ENCODE peak calls at places on chromosome 21, in nine cellular contexts. One of them, this sample, is unnamed.
A peak's percentile ranks its signal among the peaks of the same experiment; 100 is the strongest.

GRCh38 chr21:36773111-36773510 is 74.2 kb downstream of the SIM2 start:
- DNase-seq in brain microvascular endothelial cell: peak; percentile 41
- DNase-seq in Panc1: no peak
- DNase-seq in AG09309: peak; percentile 47
- DNase-seq in endothelial cell of umbilical vein: peak; percentile 26
- DNase-seq in stomach: peak; percentile 96
- DNase-seq in esophagus squamous epithelium: no peak
- DNase-seq in left lung: peak; percentile 69
- DNase-seq in left ventricle myocardium inferior: peak; percentile 86
- DNase-seq in this sample: peak; percentile 40

GRCh38 chr21:40176732-40177131 is 309.5 kb downstream of the PCP4 start:
- DNase-seq in left ventricle myocardium inferior: no peak
- DNase-seq in brain microvascular endothelial cell: no peak
- DNase-seq in endothelial cell of umbilical vein: no peak
- DNase-seq in left lung: no peak
- DNase-seq in esophagus squamous epithelium: no peak
- DNase-seq in AG09309: no peak
- DNase-seq in Panc1: no peak
- DNase-seq in stomach: no peak
- DNase-seq in this sample: no peak

GRCh38 chr21:41079159-41079558 is 88.8 kb upstream of the BACE2 start:
- DNase-seq in endothelial cell of umbilical vein: no peak
- DNase-seq in stomach: no peak
- DNase-seq in brain microvascular endothelial cell: no peak
- DNase-seq in AG09309: no peak
- DNase-seq in esophagus squamous epithelium: no peak
- DNase-seq in Panc1: no peak
- DNase-seq in left lung: no peak
- DNase-seq in left ventricle myocardium inferior: no peak
- DNase-seq in this sample: no peak

GRCh38 chr21:36400719-36401118 is 15.5 kb downstream of the CHAF1B start:
- DNase-seq in endothelial cell of umbilical vein: no peak
- DNase-seq in left ventricle myocardium inferior: no peak
- DNase-seq in stomach: no peak
- DNase-seq in esophagus squamous epithelium: no peak
- DNase-seq in brain microvascular endothelial cell: no peak
- DNase-seq in Panc1: no peak
- DNase-seq in left lung: no peak
- DNase-seq in AG09309: no peak
- DNase-seq in this sample: no peak

GRCh38 chr21:42570841-42571387 is 57.3 kb downstream of the SLC37A1 start:
- DNase-seq in left ventricle myocardium inferior: no peak
- DNase-seq in stomach: peak; percentile 30
- DNase-seq in endothelial cell of umbilical vein: no peak
- DNase-seq in AG09309: no peak
- DNase-seq in esophagus squamous epithelium: no peak
- DNase-seq in left lung: peak; percentile 32
- DNase-seq in Panc1: no peak
- DNase-seq in brain microvascular endothelial cell: no peak
- DNase-seq in this sample: no peak

GRCh38 chr21:24941316-24942185 is 665.7 kb downstream of the MRPL39 start:
- DNase-seq in endothelial cell of umbilical vein: no peak
- DNase-seq in brain microvascular endothelial cell: no peak
- DNase-seq in left lung: no peak
- DNase-seq in left ventricle myocardium inferior: no peak
- DNase-seq in esophagus squamous epithelium: no peak
- DNase-seq in stomach: peak; percentile 55
- DNase-seq in AG09309: no peak
- DNase-seq in Panc1: no peak
- DNase-seq in this sample: no peak

GRCh38 chr21:43775795-43776430 is at the start of gene CSTB:
- DNase-seq in esophagus squamous epithelium: no peak
- DNase-seq in stomach: peak; percentile 80
- DNase-seq in left ventricle myocardium inferior: peak; percentile 88
- DNase-seq in left lung: peak; percentile 88
- DNase-seq in brain microvascular endothelial cell: no peak
- DNase-seq in Panc1: no peak
- DNase-seq in endothelial cell of umbilical vein: peak; percentile 68
- DNase-seq in AG09309: no peak
- DNase-seq in this sample: peak; percentile 86

GRCh38 chr21:22791986-22792560 is 1793.9 kb downstream of the NCAM2 start:
- DNase-seq in esophagus squamous epithelium: no peak
- DNase-seq in AG09309: no peak
- DNase-seq in stomach: no peak
- DNase-seq in Panc1: peak; percentile 24
- DNase-seq in brain microvascular endothelial cell: peak; percentile 24
- DNase-seq in endothelial cell of umbilical vein: peak; percentile 77
- DNase-seq in left lung: no peak
- DNase-seq in left ventricle myocardium inferior: no peak
- DNase-seq in this sample: no peak

GRCh38 chr21:36635991-36636390 is 62.9 kb upstream of the SIM2 start:
- DNase-seq in left lung: no peak
- DNase-seq in endothelial cell of umbilical vein: no peak
- DNase-seq in left ventricle myocardium inferior: no peak
- DNase-seq in AG09309: no peak
- DNase-seq in stomach: no peak
- DNase-seq in brain microvascular endothelial cell: no peak
- DNase-seq in esophagus squamous epithelium: no peak
- DNase-seq in Panc1: no peak
- DNase-seq in this sample: no peak

GRCh38 chr21:36245649-36246048 is 74.3 kb upstream of the MORC3 start:
- DNase-seq in AG09309: no peak
- DNase-seq in endothelial cell of umbilical vein: no peak
- DNase-seq in stomach: no peak
- DNase-seq in brain microvascular endothelial cell: no peak
- DNase-seq in esophagus squamous epithelium: no peak
- DNase-seq in left lung: no peak
- DNase-seq in left ventricle myocardium inferior: no peak
- DNase-seq in Panc1: no peak
- DNase-seq in this sample: no peak

GRCh38 chr21:43646550-43647260 is 12.6 kb downstream of the HSF2BP start:
- DNase-seq in Panc1: peak; percentile 84
- DNase-seq in stomach: peak; percentile 94
- DNase-seq in left lung: peak; percentile 93
- DNase-seq in AG09309: peak; percentile 75
- DNase-seq in esophagus squamous epithelium: peak; percentile 47
- DNase-seq in left ventricle myocardium inferior: peak; percentile 89
- DNase-seq in brain microvascular endothelial cell: peak; percentile 91
- DNase-seq in endothelial cell of umbilical vein: peak; percentile 89
- DNase-seq in this sample: peak; percentile 56

GRCh38 chr21:39852021-39852721 is 15.1 kb upstream of the PCP4 start:
- DNase-seq in esophagus squamous epithelium: no peak
- DNase-seq in left ventricle myocardium inferior: no peak
- DNase-seq in endothelial cell of umbilical vein: no peak
- DNase-seq in Panc1: no peak
- DNase-seq in AG09309: no peak
- DNase-seq in brain microvascular endothelial cell: no peak
- DNase-seq in stomach: no peak
- DNase-seq in left lung: no peak
- DNase-seq in this sample: no peak

GRCh38 chr21:36700961-36701911 is 2.3 kb downstream of the SIM2 start:
- DNase-seq in stomach: no peak
- DNase-seq in esophagus squamous epithelium: no peak
- DNase-seq in Panc1: no peak
- DNase-seq in endothelial cell of umbilical vein: no peak
- DNase-seq in left ventricle myocardium inferior: no peak
- DNase-seq in left lung: no peak
- DNase-seq in brain microvascular endothelial cell: no peak
- DNase-seq in AG09309: no peak
- DNase-seq in this sample: no peak

GRCh38 chr21:42466700-42467612 is 29.1 kb downstream of the RSPH1 start:
- DNase-seq in Panc1: no peak
- DNase-seq in brain microvascular endothelial cell: peak; percentile 49
- DNase-seq in AG09309: no peak
- DNase-seq in left lung: no peak
- DNase-seq in endothelial cell of umbilical vein: no peak
- DNase-seq in left ventricle myocardium inferior: no peak
- DNase-seq in stomach: no peak
- DNase-seq in esophagus squamous epithelium: no peak
- DNase-seq in this sample: no peak

GRCh38 chr21:34313116-34313515 is 50.7 kb upstream of the KCNE2 start:
- DNase-seq in AG09309: no peak
- DNase-seq in left ventricle myocardium inferior: no peak
- DNase-seq in esophagus squamous epithelium: no peak
- DNase-seq in stomach: no peak
- DNase-seq in endothelial cell of umbilical vein: peak; percentile 10
- DNase-seq in brain microvascular endothelial cell: no peak
- DNase-seq in left lung: no peak
- DNase-seq in Panc1: no peak
- DNase-seq in this sample: no peak

GRCh38 chr21:34653522-34653921 is 15.3 kb upstream of the CLIC6 start:
- DNase-seq in stomach: no peak
- DNase-seq in left ventricle myocardium inferior: no peak
- DNase-seq in AG09309: no peak
- DNase-seq in left lung: no peak
- DNase-seq in Panc1: no peak
- DNase-seq in esophagus squamous epithelium: no peak
- DNase-seq in endothelial cell of umbilical vein: no peak
- DNase-seq in brain microvascular endothelial cell: no peak
- DNase-seq in this sample: no peak

DNA sequence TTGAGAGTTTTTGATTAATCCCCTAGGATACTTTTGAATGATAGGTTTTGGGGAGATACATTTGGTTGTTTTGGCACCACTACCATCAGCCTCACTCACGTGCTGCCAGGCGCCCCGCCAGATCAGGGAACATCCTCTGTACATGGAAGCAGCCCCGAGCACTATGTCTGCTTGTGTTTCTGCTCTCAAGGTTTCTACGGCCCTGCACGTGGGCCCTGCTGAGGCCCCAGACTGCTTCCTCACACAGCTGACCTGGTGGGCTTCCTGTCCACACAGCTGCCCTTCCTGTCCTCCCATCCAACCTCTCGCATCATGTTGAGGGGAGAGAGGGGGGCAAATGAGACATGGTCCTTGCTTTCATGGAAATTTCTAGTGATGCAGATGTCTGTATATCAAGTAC is 20.0 kb downstream of the ADARB1 start:
- DNase-seq in Panc1: no peak
- DNase-seq in left lung: no peak
- DNase-seq in endothelial cell of umbilical vein: peak; percentile 73
- DNase-seq in stomach: no peak
- DNase-seq in brain microvascular endothelial cell: no peak
- DNase-seq in left ventricle myocardium inferior: no peak
- DNase-seq in AG09309: no peak
- DNase-seq in esophagus squamous epithelium: no peak
- DNase-seq in this sample: no peak
- TF ChIP-seq CTCF in Panc1: no peak
- TF ChIP-seq CTCF in left lung: no peak
- TF ChIP-seq CTCF in endothelial cell of umbilical vein: no peak
- TF ChIP-seq CTCF in stomach: no peak
- TF ChIP-seq CTCF in brain microvascular endothelial cell: no peak
- TF ChIP-seq CTCF in left ventricle myocardium inferior: no peak
- TF ChIP-seq CTCF in AG09309: no peak
- TF ChIP-seq CTCF in esophagus squamous epithelium: no peak
- TF ChIP-seq CTCF in this sample: no peak

GRCh38 chr21:28770867-28771661 is 221.6 kb downstream of the LTN1 start:
- DNase-seq in left lung: no peak
- DNase-seq in endothelial cell of umbilical vein: no peak
- DNase-seq in Panc1: no peak
- DNase-seq in esophagus squamous epithelium: no peak
- DNase-seq in left ventricle myocardium inferior: no peak
- DNase-seq in AG09309: peak; percentile 90
- DNase-seq in stomach: no peak
- DNase-seq in brain microvascular endothelial cell: no peak
- DNase-seq in this sample: no peak
- TF ChIP-seq CTCF in left lung: no peak
- TF ChIP-seq CTCF in endothelial cell of umbilical vein: no peak
- TF ChIP-seq CTCF in Panc1: no peak
- TF ChIP-seq CTCF in esophagus squamous epithelium: no peak
- TF ChIP-seq CTCF in left ventricle myocardium inferior: no peak
- TF ChIP-seq CTCF in AG09309: no peak
- TF ChIP-seq CTCF in stomach: no peak
- TF ChIP-seq CTCF in brain microvascular endothelial cell: no peak
- TF ChIP-seq CTCF in this sample: no peak

GRCh38 chr21:32383812-32384211 is 9.0 kb downstream of the URB1 start:
- DNase-seq in stomach: no peak
- DNase-seq in Panc1: no peak
- DNase-seq in brain microvascular endothelial cell: no peak
- DNase-seq in esophagus squamous epithelium: no peak
- DNase-seq in left lung: no peak
- DNase-seq in endothelial cell of umbilical vein: no peak
- DNase-seq in AG09309: no peak
- DNase-seq in left ventricle myocardium inferior: no peak
- DNase-seq in this sample: no peak
- TF ChIP-seq CTCF in stomach: no peak
- TF ChIP-seq CTCF in Panc1: no peak
- TF ChIP-seq CTCF in brain microvascular endothelial cell: no peak
- TF ChIP-seq CTCF in esophagus squamous epithelium: no peak
- TF ChIP-seq CTCF in left lung: no peak
- TF ChIP-seq CTCF in endothelial cell of umbilical vein: no peak
- TF ChIP-seq CTCF in AG09309: no peak
- TF ChIP-seq CTCF in left ventricle myocardium inferior: peak; percentile 22
- TF ChIP-seq CTCF in this sample: no peak

DNA sequence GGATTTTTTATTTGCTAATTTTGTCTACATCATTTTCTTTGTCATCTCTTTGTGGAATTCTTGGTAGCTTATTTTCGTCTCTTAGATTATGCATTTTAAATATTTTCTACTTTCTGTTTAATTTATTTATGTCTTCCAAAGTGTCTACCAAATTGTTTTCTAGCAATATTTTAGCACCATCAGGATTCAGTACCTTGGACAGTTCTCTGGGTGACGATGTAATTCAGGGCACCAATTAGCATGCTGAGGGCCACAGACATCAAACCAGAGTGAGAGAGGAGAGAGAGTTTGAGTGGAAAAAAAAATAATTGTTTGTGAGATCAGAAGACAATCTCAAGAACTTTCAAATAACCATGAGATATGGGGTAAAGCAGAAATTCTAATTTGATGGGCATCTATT is 169.8 kb upstream of the CXADR start:
- DNase-seq in stomach: no peak
- DNase-seq in left lung: no peak
- DNase-seq in left ventricle myocardium inferior: no peak
- DNase-seq in esophagus squamous epithelium: no peak
- DNase-seq in endothelial cell of umbilical vein: peak; percentile 10
- DNase-seq in Panc1: no peak
- DNase-seq in brain microvascular endothelial cell: peak; percentile 33
- DNase-seq in AG09309: no peak
- DNase-seq in this sample: no peak
- TF ChIP-seq CTCF in stomach: no peak
- TF ChIP-seq CTCF in left lung: no peak
- TF ChIP-seq CTCF in left ventricle myocardium inferior: no peak
- TF ChIP-seq CTCF in esophagus squamous epithelium: no peak
- TF ChIP-seq CTCF in endothelial cell of umbilical vein: no peak
- TF ChIP-seq CTCF in Panc1: no peak
- TF ChIP-seq CTCF in brain microvascular endothelial cell: no peak
- TF ChIP-seq CTCF in AG09309: no peak
- TF ChIP-seq CTCF in this sample: no peak

GRCh38 chr21:38171723-38172344 is 85.0 kb upstream of the KCNJ15 start:
- DNase-seq in Panc1: no peak
- DNase-seq in AG09309: no peak
- DNase-seq in esophagus squamous epithelium: no peak
- DNase-seq in left lung: no peak
- DNase-seq in endothelial cell of umbilical vein: peak; percentile 87
- DNase-seq in left ventricle myocardium inferior: no peak
- DNase-seq in brain microvascular endothelial cell: peak; percentile 45
- DNase-seq in stomach: no peak
- DNase-seq in this sample: no peak
- TF ChIP-seq CTCF in Panc1: peak; percentile 13
- TF ChIP-seq CTCF in AG09309: peak; percentile 8
- TF ChIP-seq CTCF in esophagus squamous epithelium: no peak
- TF ChIP-seq CTCF in left lung: no peak
- TF ChIP-seq CTCF in endothelial cell of umbilical vein: peak; percentile 50
- TF ChIP-seq CTCF in left ventricle myocardium inferior: no peak
- TF ChIP-seq CTCF in brain microvascular endothelial cell: peak; percentile 65
- TF ChIP-seq CTCF in stomach: no peak
- TF ChIP-seq CTCF in this sample: no peak

This sample was measured in ascending aorta.